ENCODE peak calls at places on chromosome 17, in six cellular contexts. X, B, U, L, I and T are unnamed samples.

GRCh38 chr17:8628609-8629169 is 1.8 kb downstream of the MYH10 start:
- DNase-seq in I (no peak), U (no peak), B (peak), X (no peak), L (no peak), T (no peak)

GRCh38 chr17:13561606-13562270 is 40.0 kb downstream of the HS3ST3A1 start:
- DNase-seq in U (no peak), L (no peak), I (no peak), B (peak), X (no peak), T (no peak)

GRCh38 chr17:1124238-1124699 is 55.5 kb downstream of the ABR start:
- DNase-seq in B (no peak), U (no peak), I (no peak), X (no peak), L (no peak), T (no peak)

GRCh38 chr17:48558731-48559608 is 14.1 kb upstream of the HOXB2 start:
- DNase-seq in X (no peak), U (no peak), I (no peak), B (peak), L (no peak), T (no peak)

GRCh38 chr17:36939059-36939943 is 2.0 kb downstream of the LHX1 start:
- DNase-seq in I (no peak), X (no peak), U (no peak), B (no peak), L (no peak), T (no peak)

GRCh38 chr17:34567665-34568064 is 11.7 kb upstream of the TMEM132E start:
- DNase-seq in U (no peak), X (no peak), B (no peak), L (peak), I (peak), T (no peak)

GRCh38 chr17:57919912-57920311 is 35.3 kb downstream of the CUEDC1 start:
- DNase-seq in U (no peak), L (no peak), B (no peak), X (no peak), I (no peak), T (no peak)

GRCh38 chr17:79427621-79428539 is 183.0 kb downstream of the RBFOX3 start:
- DNase-seq in B (no peak), X (no peak), I (no peak), L (no peak), U (no peak), T (no peak)

GRCh38 chr17:8470447-8471047 is 34.9 kb downstream of the NDEL1 start:
- DNase-seq in B (peak), I (peak), X (peak), L (no peak), U (no peak), T (no peak)

GRCh38 chr17:43722921-43723665 is 35.5 kb downstream of the SOST start:
- DNase-seq in L (no peak), B (no peak), U (no peak), I (peak), X (no peak), T (no peak)

GRCh38 chr17:42142371-42142896 is 12.4 kb downstream of the RAB5C start:
- DNase-seq in X (no peak), B (peak), I (no peak), U (no peak), L (no peak), T (no peak)

GRCh38 chr17:57363998-57364645 is 107.8 kb downstream of the MSI2 start:
- DNase-seq in B (no peak), I (peak), U (no peak), X (no peak), L (no peak), T (no peak)

GRCh38 chr17:19387921-19388521 is 1.0 kb upstream of the MFAP4 start:
- DNase-seq in X (no peak), B (peak), U (no peak), L (no peak), I (peak), T (no peak)

GRCh38 chr17:57481901-57482300 is 225.6 kb downstream of the MSI2 start:
- DNase-seq in B (peak), U (no peak), I (peak), X (peak), L (no peak), T (no peak)

GRCh38 chr17:8918811-8919210 is 46.7 kb downstream of the PIK3R5 start:
- DNase-seq in L (no peak), X (no peak), I (no peak), U (no peak), B (peak), T (no peak)

GRCh38 chr17:31064707-31065106 is 30.1 kb upstream of the NF1 start:
- DNase-seq in L (no peak), U (no peak), B (no peak), X (no peak), I (no peak), T (no peak)

GRCh38 chr17:6551356-6551755 is 5.0 kb downstream of the PITPNM3 start:
- DNase-seq in X (no peak), U (no peak), L (no peak), I (no peak), B (no peak), T (no peak)

GRCh38 chr17:48375356-48375755 is 54.7 kb downstream of the SKAP1 start:
- DNase-seq in I (no peak), B (peak), L (no peak), U (no peak), X (no peak), T (no peak)

GRCh38 chr17:8072339-8072726 is 15.2 kb downstream of the ALOX12B start:
- DNase-seq in I (no peak), X (no peak), U (no peak), L (no peak), B (no peak), T (no peak)

GRCh38 chr17:12041316-12041715 is 20.6 kb downstream of the MAP2K4 start:
- DNase-seq in U (no peak), X (no peak), I (no peak), B (peak), L (no peak), T (no peak)

GRCh38 chr17:62178579-62178978 is 113.5 kb upstream of the MED13 start:
- DNase-seq in B (no peak), I (no peak), X (no peak), U (no peak), L (no peak), T (no peak)

GRCh38 chr17:44417553-44417952 is 28.1 kb upstream of the ITGA2B start:
- DNase-seq in X (no peak), L (peak), B (peak), U (no peak), I (no peak), T (no peak)

GRCh38 chr17:42676424-42677011 is at the start of gene PLEKHH3:
- DNase-seq in B (no peak), I (no peak), L (no peak), X (no peak), U (peak), T (no peak)

GRCh38 chr17:21277332-21277731 is 7.2 kb upstream of the MAP2K3 start:
- DNase-seq in L (no peak), U (no peak), X (no peak), B (no peak), I (no peak), T (no peak)

GRCh38 chr17:43877451-43878155 is 29.7 kb downstream of the MPP2 start:
- DNase-seq in I (no peak), X (no peak), U (no peak), L (no peak), B (no peak), T (no peak)

GRCh38 chr17:81481815-81482505 is 30.6 kb downstream of the ACTG1 start:
- DNase-seq in I (no peak), U (no peak), B (no peak), X (no peak), L (no peak), T (no peak)

GRCh38 chr17:57442914-57443571 is 186.7 kb downstream of the MSI2 start:
- DNase-seq in I (peak), L (no peak), X (no peak), U (peak), B (no peak), T (no peak)

GRCh38 chr17:39979865-39980401 is 674 bp upstream of the PSMD3 start:
- DNase-seq in B (no peak), I (peak), U (peak), X (no peak), L (peak), T (no peak)

GRCh38 chr17:45248132-45248936 is 13.6 kb downstream of the SPATA32 start:
- DNase-seq in L (no peak), U (peak), I (peak), X (no peak), B (no peak), T (no peak)

GRCh38 chr17:66772148-66772812 is 62.6 kb upstream of the CACNG5 start:
- DNase-seq in U (no peak), L (no peak), X (no peak), I (no peak), B (no peak), T (no peak)

GRCh38 chr17:82791532-82791931 is 39.7 kb downstream of the TBCD start:
- DNase-seq in X (no peak), U (no peak), I (no peak), B (peak), L (no peak), T (no peak)

GRCh38 chr17:30812218-30813177 is 12.0 kb downstream of the CRLF3 start:
- DNase-seq in I (peak), U (no peak), L (no peak), B (peak), X (no peak), T (no peak)

GRCh38 chr17:43446773-43447172 is 37.0 kb upstream of the DHX8 start:
- DNase-seq in B (no peak), U (no peak), L (no peak), I (no peak), X (no peak), T (no peak)

GRCh38 chr17:75684924-75685323 is 17.8 kb downstream of the SAP30BP start:
- DNase-seq in X (no peak), B (peak), L (no peak), U (no peak), I (no peak), T (no peak)

GRCh38 chr17:75683467-75684041 is 16.4 kb downstream of the SAP30BP start:
- DNase-seq in U (no peak), X (no peak), I (no peak), L (peak), B (peak), T (no peak)

GRCh38 chr17:75681289-75681688 is 14.2 kb downstream of the SAP30BP start:
- DNase-seq in X (no peak), L (no peak), B (peak), U (no peak), I (no peak), T (no peak)

GRCh38 chr17:75685508-75685907 is 18.4 kb downstream of the SAP30BP start:
- DNase-seq in B (peak), X (no peak), I (no peak), L (no peak), U (no peak), T (no peak)

GRCh38 chr17:75684249-75684648 is 17.1 kb downstream of the SAP30BP start:
- DNase-seq in U (no peak), X (no peak), L (no peak), B (peak), I (no peak), T (no peak)
- H3K4me3 ChIP-seq in U (no peak), X (no peak), L (no peak), B (no peak), I (no peak), T (no peak)

GRCh38 chr17:2707721-2708584 is 3.6 kb downstream of the CLUH start:
- DNase-seq in L (peak), B (no peak), I (peak), X (peak), U (peak), T (no peak)
- H3K4me3 ChIP-seq in L (no peak), B (no peak), I (no peak), X (no peak), U (peak), T (no peak)

DNA sequence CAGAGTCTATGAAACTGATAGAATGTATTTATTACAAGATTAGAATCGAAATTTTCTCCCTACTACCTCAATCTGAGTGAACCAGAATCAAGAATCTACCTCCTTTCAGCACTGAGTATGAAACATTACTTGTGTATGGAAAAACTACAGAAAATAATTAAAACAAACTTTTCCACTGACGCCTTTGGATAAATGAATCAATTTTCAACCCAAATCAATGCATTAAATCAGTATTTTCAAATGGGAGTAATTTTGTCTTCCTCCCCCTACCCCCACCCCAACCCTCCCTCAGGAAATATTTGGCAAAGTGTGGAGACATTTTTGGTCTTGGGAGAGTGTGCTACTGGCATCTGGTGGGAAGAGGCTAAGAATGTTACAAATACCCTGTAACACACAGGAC is 7.8 kb upstream of the ABCA10 start:
- DNase-seq in I (no peak), B (no peak), U (no peak), L (no peak), X (no peak), T (no peak)
- H3K4me3 ChIP-seq in I (no peak), B (no peak), U (no peak), L (no peak), X (no peak), T (no peak)

GRCh38 chr17:72476575-72476986 is 355.8 kb downstream of the SOX9 start:
- DNase-seq in U (no peak), I (no peak), B (no peak), X (no peak), L (no peak), T (peak)
- H3K4me3 ChIP-seq in U (no peak), I (no peak), B (no peak), X (no peak), L (no peak), T (no peak)

GRCh38 chr17:60622961-60623360 is 23.0 kb downstream of the PPM1D start:
- DNase-seq in U (no peak), X (no peak), I (no peak), L (no peak), B (no peak), T (no peak)

GRCh38 chr17:60627113-60627512 is 27.1 kb downstream of the PPM1D start:
- DNase-seq in X (no peak), L (peak), U (no peak), I (no peak), B (no peak), T (no peak)

GRCh38 chr17:60628252-60628889 is 28.4 kb downstream of the PPM1D start:
- DNase-seq in L (no peak), X (no peak), I (no peak), B (no peak), U (no peak), T (no peak)

GRCh38 chr17:60618854-60619253 is 18.9 kb downstream of the PPM1D start:
- DNase-seq in I (no peak), L (no peak), B (no peak), U (no peak), X (no peak), T (no peak)

DNA sequence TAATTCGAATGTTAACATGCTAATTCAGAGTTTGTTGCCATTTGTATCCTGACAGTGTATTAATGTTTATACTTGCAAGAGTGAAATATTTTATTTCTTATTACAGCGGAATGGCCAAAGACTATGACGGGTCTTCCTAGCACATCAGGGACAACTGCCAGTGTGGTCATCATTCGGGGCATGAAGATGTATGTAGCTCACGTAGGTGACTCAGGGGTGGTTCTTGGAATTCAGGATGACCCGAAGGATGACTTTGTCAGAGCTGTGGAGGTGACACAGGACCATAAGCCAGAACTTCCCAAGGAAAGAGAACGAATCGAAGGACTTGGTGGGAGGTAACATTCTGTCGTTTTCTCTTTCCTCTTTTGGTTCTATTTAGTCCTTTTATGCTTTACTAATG is 23.4 kb downstream of the PPM1D start:
- DNase-seq in U (no peak), I (no peak), B (no peak), X (no peak), L (no peak), T (no peak)
- H3K4me3 ChIP-seq in U (no peak), I (no peak), B (no peak), X (no peak), L (no peak), T (no peak)

DNA sequence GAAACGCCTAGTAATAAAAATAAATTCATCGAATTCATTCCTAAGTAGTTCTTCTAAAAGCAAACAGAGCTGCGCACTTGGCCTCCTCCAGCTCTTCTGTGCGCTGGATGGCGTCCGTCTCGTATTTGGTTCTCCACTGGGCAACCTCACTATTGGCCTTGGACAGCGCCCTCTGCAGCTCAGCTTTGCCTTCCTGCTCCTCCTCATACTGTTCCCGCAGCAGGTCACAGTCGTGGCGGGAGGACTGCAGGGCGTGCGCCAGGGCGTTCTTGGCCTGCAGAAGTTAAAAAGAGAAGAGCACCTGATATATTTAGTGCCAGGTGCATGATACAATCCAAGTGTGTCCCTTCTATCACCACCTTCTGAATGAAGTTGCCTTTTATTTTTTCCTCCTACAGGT is 21.8 kb downstream of the MYH3 start:
- DNase-seq in X (no peak), L (no peak), I (no peak), U (no peak), B (no peak), T (no peak)
- H3K4me3 ChIP-seq in X (no peak), L (no peak), I (no peak), U (no peak), B (no peak), T (no peak)

DNA sequence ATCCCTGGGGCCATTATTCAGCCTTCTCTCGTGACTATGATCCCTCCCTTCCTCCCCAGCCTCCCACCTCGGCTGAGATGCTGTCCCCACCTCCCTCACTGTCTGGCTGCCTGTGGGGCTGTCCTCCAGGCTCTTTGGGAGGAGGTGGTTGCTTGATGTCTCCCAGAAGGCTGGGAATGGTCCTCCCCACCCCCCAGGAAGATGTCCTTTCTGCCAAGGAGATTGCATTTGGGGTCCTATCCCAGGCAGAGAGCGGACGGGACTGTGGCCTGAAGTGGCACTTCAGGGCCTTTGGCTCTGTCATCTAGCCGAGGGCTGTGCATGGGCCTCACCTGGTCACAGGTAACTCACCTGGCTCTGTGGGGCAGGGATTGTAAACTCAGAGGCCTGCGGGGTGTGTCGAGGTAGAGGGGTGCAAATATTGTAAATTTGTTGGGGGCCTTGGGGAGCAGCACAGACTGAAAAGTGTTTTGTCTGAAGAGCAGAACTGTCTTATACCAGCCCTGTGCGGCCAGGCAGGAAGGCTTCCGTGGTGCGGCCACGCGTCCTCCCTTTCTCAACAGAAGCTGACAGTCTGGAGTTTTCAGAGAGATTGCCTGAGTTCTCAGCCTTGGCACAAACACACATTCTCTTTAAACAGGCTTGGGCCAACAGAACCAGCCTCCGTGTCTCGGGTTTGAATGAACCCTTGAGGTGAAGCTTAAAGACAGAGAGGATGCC is 177.9 kb downstream of the SEC14L1 start:
- DNase-seq in I (peak), B (peak), L (no peak), X (peak), U (no peak), T (no peak)
- H3K4me3 ChIP-seq in I (no peak), B (peak), L (no peak), X (peak), U (no peak), T (no peak)